ENCODE peak calls at places on chromosome 2, in seven cellular contexts. I, R, A, K, J, L and U are unnamed samples.

GRCh38 chr2:147420517-147420916 is 424.3 kb upstream of the ACVR2A start:
- DNase-seq in I (no peak), R (no peak), A (no peak), K (no peak), J (no peak), L (peak; percentile 39), U (no peak)

GRCh38 chr2:624096-624495 is 53.1 kb downstream of the TMEM18 start:
- DNase-seq in I (no peak), R (no peak), A (no peak), K (no peak), J (no peak), L (no peak), U (no peak)

GRCh38 chr2:230660294-230661060 is 52.2 kb upstream of the CAB39 start:
- DNase-seq in I (no peak), R (peak; percentile 86), A (no peak), K (peak; percentile 91), J (no peak), L (no peak), U (no peak)

GRCh38 chr2:128236491-128237035 is 82.1 kb downstream of the HS6ST1 start:
- DNase-seq in I (peak; percentile 83), R (no peak), A (no peak), K (no peak), J (peak; percentile 35), L (no peak), U (no peak)

GRCh38 chr2:206979365-206979764 is 40.0 kb downstream of the CPO start:
- DNase-seq in I (no peak), R (no peak), A (no peak), K (no peak), J (no peak), L (no peak), U (no peak)

GRCh38 chr2:152175368-152176112 is at the start of gene STAM2:
- DNase-seq in I (peak; percentile 95), R (peak; percentile 96), A (peak; percentile 96), K (peak; percentile 97), J (peak; percentile 92), L (peak; percentile 94), U (peak; percentile 88)

GRCh38 chr2:234145511-234145910 is 95.0 kb downstream of the SPP2 start:
- DNase-seq in I (no peak), R (no peak), A (no peak), K (no peak), J (no peak), L (no peak), U (no peak)

GRCh38 chr2:186503827-186504606 is 18.0 kb downstream of the ZC3H15 start:
- DNase-seq in I (peak; percentile 58), R (peak; percentile 18), A (no peak), K (peak; percentile 73), J (peak; percentile 35), L (peak; percentile 24), U (peak; percentile 57)

GRCh38 chr2:71936076-71937030 is 211.3 kb downstream of the CYP26B1 start:
- DNase-seq in I (no peak), R (no peak), A (no peak), K (no peak), J (no peak), L (no peak), U (no peak)

GRCh38 chr2:43877782-43878464 is 39.2 kb downstream of the ABCG8 start:
- DNase-seq in I (peak; percentile 58), R (peak; percentile 70), A (peak; percentile 77), K (peak; percentile 72), J (peak; percentile 69), L (peak; percentile 78), U (peak; percentile 90)